ENCODE peak calls at places on chromosomes 3 and 15, in nine cellular contexts. L, C, J, F, G, W, D, P and S are unnamed samples.

GRCh38 chr3:193592841-193593665 is at the start of gene OPA1:
- DNase-seq in W (peak), L (peak), G (peak), C (peak), F (peak), P (peak), D (peak), J (peak), S (peak)

GRCh38 chr3:51391566-51392300 is 648 bp downstream of the RBM15B start:
- DNase-seq in L (no peak), P (peak), G (peak), C (peak), D (peak), F (peak), W (no peak), J (peak), S (no peak)

GRCh38 chr3:146134348-146135117 is 26.5 kb downstream of the PLOD2 start:
- DNase-seq in D (no peak), F (no peak), P (no peak), L (peak), W (no peak), J (no peak), C (no peak), G (no peak), S (no peak)

GRCh38 chr15:58081446-58081845 is 15.9 kb upstream of the ALDH1A2 start:
- DNase-seq in L (no peak), D (no peak), G (no peak), W (no peak), C (no peak), J (no peak), P (no peak), F (no peak), S (no peak)

GRCh38 chr3:25460751-25461150 is 32.7 kb downstream of the RARB start:
- DNase-seq in G (no peak), P (peak), J (peak), L (no peak), F (no peak), C (no peak), W (no peak), D (no peak), S (no peak)

GRCh38 chr3:151445283-151446001 is 15.4 kb downstream of the IGSF10 start:
- DNase-seq in G (peak), J (peak), C (no peak), D (no peak), W (peak), L (no peak), P (no peak), F (peak), S (no peak)

GRCh38 chr3:89107461-89108035 is at the start of gene EPHA3:
- DNase-seq in F (peak), C (peak), L (peak), W (peak), J (peak), P (peak), D (peak), G (peak), S (peak)

GRCh38 chr3:56915969-56916586 is 114.3 kb upstream of the ARHGEF3 start:
- DNase-seq in D (peak), P (no peak), F (no peak), J (peak), G (no peak), C (peak), W (no peak), L (no peak), S (no peak)

GRCh38 chr3:115658337-115659181 is 35.2 kb downstream of the GAP43 start:
- DNase-seq in F (peak), P (peak), W (peak), G (peak), D (peak), J (peak), C (peak), L (peak), S (peak)

GRCh38 chr3:77189684-77190083 is 149.8 kb downstream of the ROBO2 start:
- DNase-seq in W (no peak), D (no peak), L (no peak), J (no peak), G (no peak), C (no peak), P (no peak), F (no peak), S (no peak)

GRCh38 chr3:112127522-112128494 is 5.2 kb downstream of the GCSAM start:
- DNase-seq in W (no peak), J (peak), G (no peak), D (no peak), P (no peak), L (no peak), F (no peak), C (no peak), S (no peak)

GRCh38 chr3:189941679-189942078 is 179.0 kb downstream of the P3H2 start:
- DNase-seq in C (no peak), G (peak), W (no peak), J (no peak), P (no peak), L (no peak), D (no peak), F (peak), S (no peak)

GRCh38 chr3:192570757-192571156 is 156.6 kb downstream of the FGF12 start:
- DNase-seq in L (no peak), C (no peak), J (no peak), W (no peak), D (no peak), F (peak), P (no peak), G (no peak), S (no peak)

GRCh38 chr3:39065197-39065596 is 13.4 kb downstream of the WDR48 start:
- DNase-seq in W (no peak), P (peak), F (peak), D (no peak), L (peak), J (peak), G (peak), C (peak), S (no peak)
- TF ChIP-seq CTCF in W (peak), P (peak), F (peak), D (peak), L (peak), J (peak), G (peak), C (peak), S (peak)

GRCh38 chr3:46438831-46439230 is 25.9 kb downstream of the LTF start:
- DNase-seq in F (no peak), W (no peak), C (no peak), G (no peak), D (no peak), L (no peak), P (no peak), J (no peak), S (no peak)

GRCh38 chr3:46448721-46449120 is 16.0 kb downstream of the LTF start:
- DNase-seq in L (no peak), P (no peak), G (no peak), C (no peak), W (no peak), J (no peak), F (no peak), D (no peak), S (no peak)

GRCh38 chr3:46447535-46447934 is 17.2 kb downstream of the LTF start:
- DNase-seq in L (no peak), F (no peak), C (no peak), W (no peak), D (no peak), J (no peak), P (no peak), G (no peak), S (no peak)

GRCh38 chr3:46440531-46441294 is 24.0 kb downstream of the LTF start:
- DNase-seq in D (no peak), J (peak), L (no peak), W (no peak), F (peak), C (no peak), G (no peak), P (peak), S (no peak)

GRCh38 chr3:46442591-46443530 is 21.8 kb downstream of the LTF start:
- DNase-seq in F (peak), D (no peak), L (no peak), C (no peak), W (peak), P (no peak), G (peak), J (peak), S (no peak)
- TF ChIP-seq CTCF in F (peak), D (peak), L (no peak), C (no peak), W (peak), P (peak), G (peak), J (peak), S (peak)

DNA sequence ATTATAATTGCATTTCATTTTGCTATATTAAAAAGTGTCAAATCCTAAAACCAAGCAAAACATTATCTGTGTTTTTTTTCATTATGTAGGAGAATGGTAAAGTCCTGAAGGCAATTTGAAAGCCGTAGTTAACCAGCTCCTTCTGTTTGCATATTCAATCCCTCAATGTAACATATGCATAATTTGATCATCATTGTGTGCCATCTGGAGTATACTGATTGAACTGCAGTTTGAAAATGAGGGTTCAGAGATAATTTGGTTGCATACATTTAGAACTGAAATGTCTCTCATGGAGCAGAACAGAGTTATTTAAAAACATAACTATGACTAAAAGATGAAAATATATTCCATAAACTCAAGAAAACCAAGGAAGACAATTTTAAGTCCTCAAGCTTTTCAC is 518.6 kb downstream of the GBE1 start:
- DNase-seq in P (no peak), W (no peak), C (no peak), J (peak), D (no peak), L (no peak), F (peak), G (no peak), S (no peak)
- TF ChIP-seq CTCF in P (peak), W (peak), C (peak), J (peak), D (no peak), L (no peak), F (peak), G (peak), S (peak)

DNA sequence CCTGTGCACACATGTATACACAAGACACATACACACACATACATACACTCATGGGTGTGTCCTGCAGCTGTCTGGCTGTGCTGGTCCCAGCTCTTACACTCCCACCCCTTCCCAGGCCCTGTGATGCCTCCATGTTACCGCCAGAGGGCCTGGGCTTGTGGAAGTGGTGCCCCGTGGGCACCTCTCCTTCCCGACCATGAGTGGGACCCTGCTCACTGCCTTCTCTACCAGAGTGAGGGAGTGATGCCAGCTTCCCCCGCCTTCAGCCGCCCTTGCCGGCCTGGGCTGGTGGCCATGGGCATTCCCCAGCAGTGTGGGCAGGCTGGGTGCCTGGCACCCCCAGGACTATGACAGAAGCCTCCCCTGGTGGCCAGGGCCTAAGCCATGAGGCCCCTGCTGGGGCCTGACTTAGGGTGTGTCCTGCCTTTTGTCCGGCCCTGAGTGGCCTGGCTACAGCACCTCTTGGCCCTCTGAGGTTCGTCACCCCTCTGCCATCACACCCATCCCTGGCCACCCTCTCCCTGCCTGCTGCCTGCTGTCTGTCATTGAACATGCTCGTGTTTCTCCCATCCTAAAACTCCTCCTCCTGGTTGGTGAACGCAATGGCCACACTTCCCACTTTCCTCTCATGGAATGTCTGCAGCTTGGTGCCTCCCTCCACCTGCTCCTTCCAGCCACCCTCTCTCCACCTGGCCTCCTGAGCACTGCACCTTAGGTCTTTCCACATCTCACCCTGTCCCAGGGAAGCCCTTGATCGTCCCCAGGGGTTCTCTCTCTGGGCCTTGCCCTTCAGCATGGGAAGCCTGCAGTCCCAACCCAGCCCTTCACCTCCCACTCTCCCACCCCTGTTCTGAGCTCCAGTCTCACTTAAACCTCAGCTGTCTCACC is 14.6 kb downstream of the HDAC11 start:
- DNase-seq in G (peak), P (peak), L (no peak), W (no peak), J (peak), C (peak), D (peak), F (no peak), S (peak)
- TF ChIP-seq CTCF in G (peak), P (peak), L (no peak), W (peak), J (peak), C (peak), D (peak), F (peak), S (peak)

DNA sequence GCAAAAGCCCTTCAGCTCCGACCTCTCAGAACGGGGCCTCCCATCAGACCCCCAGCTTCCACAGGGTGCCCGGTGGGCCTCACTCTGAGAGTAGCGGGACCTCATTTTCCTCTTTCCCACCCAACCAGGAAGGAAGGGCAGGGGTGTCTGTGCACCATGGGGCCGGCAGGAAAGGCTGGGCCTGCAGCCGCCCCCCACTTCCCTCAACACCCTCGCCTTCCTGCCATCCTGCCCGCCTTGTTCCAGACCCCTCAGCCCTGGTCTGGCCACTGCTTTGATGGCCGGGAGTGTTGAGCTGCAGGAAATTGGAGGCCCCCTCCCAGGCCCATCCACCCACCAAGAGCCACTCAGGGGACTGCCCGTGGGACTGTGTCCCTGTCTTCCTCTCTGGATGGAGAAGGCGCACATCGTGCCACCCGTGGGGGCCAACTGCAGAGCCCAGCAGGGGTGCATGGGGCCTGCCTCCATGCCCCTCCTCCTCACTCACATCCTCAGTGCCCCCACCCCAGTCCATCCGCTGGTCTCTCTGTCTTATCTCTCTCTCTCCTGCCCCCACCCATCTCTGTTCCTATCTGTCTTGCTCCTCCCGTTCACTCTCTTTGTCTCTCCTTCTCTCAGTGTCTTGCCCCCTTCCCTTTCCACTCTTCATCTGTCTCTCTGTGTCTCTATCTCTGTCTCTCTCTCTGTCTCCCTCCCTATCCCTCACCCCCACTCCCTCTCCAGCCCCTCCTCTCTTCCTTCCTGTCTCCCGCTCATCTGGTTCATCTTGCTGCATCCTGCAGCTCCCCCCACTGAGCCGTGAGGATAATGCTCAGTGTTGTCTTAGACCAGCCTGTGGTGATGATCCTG is 1.8 kb upstream of the PLXND1 start:
- DNase-seq in W (no peak), F (peak), D (no peak), L (no peak), G (peak), J (no peak), C (no peak), P (no peak), S (no peak)
- TF ChIP-seq CTCF in W (peak), F (peak), D (peak), L (no peak), G (peak), J (no peak), C (peak), P (no peak), S (peak)